ENCODE peak calls at places on chromosomes 16 and 17, in six cellular contexts. U, F, M, R, P and V are unnamed samples.

GRCh38 chr17:50946891-50947843 is 81.0 kb upstream of the TOB1 start:
- DNase-seq in U (no peak), F (no peak), R (no peak), M (no peak), P (peak; percentile 12), V (no peak)

GRCh38 chr17:27624555-27624954 is 6.4 kb upstream of the LGALS9 start:
- DNase-seq in P (no peak), U (no peak), F (no peak), M (no peak), R (no peak), V (no peak)

GRCh38 chr16:85227924-85228462 is 115.7 kb upstream of the CIBAR2 start:
- DNase-seq in R (no peak), F (peak; percentile 81), U (no peak), M (no peak), P (peak; percentile 66), V (no peak)

GRCh38 chr17:63635787-63636186 is 13.6 kb downstream of the MAP3K3 start:
- DNase-seq in R (no peak), F (no peak), M (peak; percentile 77), U (no peak), P (no peak), V (no peak)

GRCh38 chr17:65576939-65577338 is 15.5 kb upstream of the AXIN2 start:
- DNase-seq in F (no peak), R (no peak), U (no peak), M (no peak), P (no peak), V (no peak)

GRCh38 chr16:71515026-71515425 is 11.2 kb upstream of the CHST4 start:
- DNase-seq in U (no peak), P (no peak), R (no peak), M (no peak), F (no peak), V (no peak)

GRCh38 chr17:55089955-55090573 is 121.5 kb downstream of the STXBP4 start:
- DNase-seq in F (peak; percentile 32), P (peak; percentile 41), R (no peak), M (no peak), U (peak; percentile 9), V (no peak)

GRCh38 chr17:2050871-2051387 is 4.0 kb upstream of the HIC1 start:
- DNase-seq in F (no peak), U (no peak), R (no peak), M (no peak), P (no peak), V (no peak)

GRCh38 chr17:45146616-45147101 is 1.6 kb upstream of the HEXIM1 start:
- DNase-seq in M (peak; percentile 56), F (no peak), R (no peak), U (no peak), P (no peak), V (no peak)

GRCh38 chr16:57527027-57527426 is 9.3 kb downstream of the CCDC102A start:
- DNase-seq in F (no peak), R (no peak), U (no peak), P (no peak), M (no peak), V (no peak)

GRCh38 chr17:66431910-66432309 is 129.5 kb downstream of the PRKCA start:
- DNase-seq in M (no peak), R (no peak), F (no peak), P (no peak), U (no peak), V (no peak)

GRCh38 chr17:62085511-62086408 is 20.7 kb upstream of the MED13 start:
- DNase-seq in M (no peak), F (no peak), U (no peak), R (no peak), P (no peak), V (no peak)

GRCh38 chr17:45315583-45316270 is 1.1 kb downstream of the MAP3K14 start:
- DNase-seq in P (no peak), M (peak; percentile 11), R (peak; percentile 18), U (no peak), F (no peak), V (no peak)

GRCh38 chr16:71895679-71896385 is 501 bp downstream of the IST1 start:
- DNase-seq in F (peak; percentile 41), P (peak; percentile 50), U (no peak), R (no peak), M (no peak), V (no peak)

GRCh38 chr16:70578035-70578434 is 54.4 kb downstream of the SF3B3 start:
- DNase-seq in F (no peak), R (no peak), M (no peak), P (no peak), U (no peak), V (no peak)

GRCh38 chr17:15999974-16000827 is 577 bp downstream of the TTC19 start:
- DNase-seq in P (no peak), F (peak; percentile 32), R (no peak), M (peak; percentile 34), U (no peak), V (no peak)

GRCh38 chr17:35372846-35373531 is 432 bp downstream of the SLFN11 start:
- DNase-seq in R (peak; percentile 14), U (peak; percentile 10), F (peak; percentile 50), M (no peak), P (peak; percentile 29), V (no peak)

GRCh38 chr16:75070055-75070841 is 46.3 kb downstream of the LDHD start:
- DNase-seq in F (peak; percentile 37), R (no peak), U (no peak), M (peak; percentile 70), P (no peak), V (no peak)

GRCh38 chr16:82033006-82033405 is 2.0 kb upstream of the HSD17B2 start:
- DNase-seq in P (no peak), U (no peak), F (no peak), M (no peak), R (no peak), V (no peak)

GRCh38 chr16:2752850-2753522 is 548 bp downstream of the SRRM2 start:
- DNase-seq in M (peak; percentile 66), R (no peak), F (peak; percentile 85), P (peak; percentile 91), U (peak; percentile 71), V (peak; percentile 91)

GRCh38 chr17:40251576-40251975 is 32.5 kb downstream of the WIPF2 start:
- DNase-seq in R (no peak), P (no peak), U (no peak), M (no peak), F (no peak), V (peak; percentile 1)

GRCh38 chr17:37131064-37131463 is 182.3 kb downstream of the AATF start:
- DNase-seq in M (no peak), F (no peak), R (no peak), U (no peak), P (no peak), V (no peak)

GRCh38 chr17:40419559-40420331 is 2.0 kb upstream of the TOP2A start:
- DNase-seq in P (no peak), F (no peak), R (no peak), U (no peak), M (no peak), V (no peak)

GRCh38 chr16:50697881-50698767 is 4.7 kb downstream of the NOD2 start:
- DNase-seq in M (peak; percentile 74), P (peak; percentile 69), U (no peak), R (no peak), F (no peak), V (no peak)

GRCh38 chr17:17021194-17021863 is 20.9 kb upstream of the MPRIP start:
- DNase-seq in U (no peak), R (no peak), P (no peak), F (no peak), M (peak; percentile 52), V (no peak)

GRCh38 chr17:17781591-17782424 is 55.0 kb downstream of the SREBF1 start:
- DNase-seq in U (no peak), R (peak; percentile 42), F (peak; percentile 68), M (peak; percentile 79), P (no peak), V (no peak)

GRCh38 chr17:75773121-75773807 is 8.3 kb upstream of the GALK1 start:
- DNase-seq in U (no peak), F (no peak), P (no peak), R (no peak), M (no peak), V (no peak)

GRCh38 chr17:78879679-78880186 is 23.3 kb downstream of the CEP295NL start:
- DNase-seq in U (no peak), F (no peak), P (no peak), R (peak; percentile 42), M (peak; percentile 20), V (peak; percentile 19)

GRCh38 chr16:50751528-50751927 is 9.6 kb downstream of the CYLD start:
- DNase-seq in R (no peak), F (no peak), P (no peak), M (peak; percentile 33), U (no peak), V (no peak)